ENCODE peak calls at places on chromosomes 7 and 10, in six cellular contexts. F, P, U, A, W and K are unnamed samples.

GRCh38 chr10:1070939-1071338 is 14.8 kb downstream of the WDR37 start:
- DNase-seq in F (no peak), P (peak; percentile 36), U (no peak), A (no peak), W (no peak), K (no peak)

GRCh38 chr7:17274551-17275245 is 23.8 kb upstream of the AHR start:
- DNase-seq in F (no peak), P (peak; percentile 15), U (no peak), A (peak; percentile 84), W (no peak), K (no peak)

GRCh38 chr7:51029586-51030230 is 247.0 kb upstream of the GRB10 start:
- DNase-seq in F (no peak), P (peak; percentile 91), U (peak; percentile 77), A (peak; percentile 78), W (no peak), K (no peak)

GRCh38 chr10:48322017-48322416 is 15.5 kb downstream of the MAPK8 start:
- DNase-seq in F (no peak), P (peak; percentile 21), U (no peak), A (no peak), W (no peak), K (no peak)

GRCh38 chr10:114831186-114831867 is 9.7 kb downstream of the FHIP2A start:
- DNase-seq in F (no peak), P (no peak), U (no peak), A (no peak), W (no peak), K (no peak)

GRCh38 chr7:136348542-136348941 is 371.4 kb upstream of the MTPN start:
- DNase-seq in F (no peak), P (no peak), U (no peak), A (no peak), W (no peak), K (no peak)

GRCh38 chr7:70640266-70640833 is 491.6 kb upstream of the GALNT17 start:
- DNase-seq in F (no peak), P (peak; percentile 64), U (no peak), A (no peak), W (no peak), K (no peak)

GRCh38 chr10:13908475-13908874 is 321.7 kb downstream of the PRPF18 start:
- DNase-seq in F (no peak), P (no peak), U (no peak), A (no peak), W (no peak), K (no peak)

GRCh38 chr10:19931886-19932285 is 115.7 kb downstream of the PLXDC2 start:
- DNase-seq in F (no peak), P (no peak), U (no peak), A (no peak), W (no peak), K (no peak)

GRCh38 chr10:112927980-112928379 is 22.1 kb upstream of the TCF7L2 start:
- DNase-seq in F (no peak), P (no peak), U (no peak), A (no peak), W (no peak), K (no peak)

GRCh38 chr10:5563991-5564536 is 39.3 kb downstream of the CALML3 start:
- DNase-seq in F (no peak), P (peak; percentile 95), U (no peak), A (peak; percentile 51), W (no peak), K (no peak)

GRCh38 chr10:7085913-7086589 is 324.8 kb downstream of the SFMBT2 start:
- DNase-seq in F (no peak), P (peak; percentile 23), U (no peak), A (no peak), W (no peak), K (no peak)

GRCh38 chr7:12458520-12459131 is 55.0 kb upstream of the VWDE start:
- DNase-seq in F (peak; percentile 23), P (peak; percentile 66), U (peak; percentile 39), A (peak; percentile 77), W (peak; percentile 68), K (peak; percentile 80)

GRCh38 chr7:140334341-140335057 is 63.8 kb downstream of the SLC37A3 start:
- DNase-seq in F (no peak), P (no peak), U (no peak), A (no peak), W (no peak), K (no peak)

GRCh38 chr10:33190406-33190805 is 144.1 kb downstream of the NRP1 start:
- DNase-seq in F (no peak), P (peak; percentile 36), U (no peak), A (no peak), W (no peak), K (no peak)

GRCh38 chr7:148773344-148773743 is 74.6 kb downstream of the CUL1 start:
- DNase-seq in F (no peak), P (no peak), U (no peak), A (no peak), W (no peak), K (no peak)

GRCh38 chr7:128882134-128882533 is 19.5 kb downstream of the ATP6V1F start:
- DNase-seq in F (no peak), P (no peak), U (no peak), A (no peak), W (no peak), K (no peak)

GRCh38 chr10:129059977-129060376 is 407.1 kb upstream of the MGMT start:
- DNase-seq in F (no peak), P (no peak), U (no peak), A (no peak), W (no peak), K (no peak)

GRCh38 chr10:71771821-71772617 is 1.3 kb downstream of the VSIR start:
- DNase-seq in F (peak; percentile 79), P (peak; percentile 94), U (peak; percentile 76), A (peak; percentile 73), W (no peak), K (no peak)

GRCh38 chr10:121405953-121406352 is 192.3 kb downstream of the FGFR2 start:
- DNase-seq in F (no peak), P (no peak), U (no peak), A (no peak), W (no peak), K (no peak)

GRCh38 chr7:153188630-153189029 is 429.1 kb downstream of the ACTR3B start:
- DNase-seq in F (no peak), P (no peak), U (no peak), A (no peak), W (no peak), K (peak; percentile 70)

GRCh38 chr7:107564553-107565298 is 955 bp downstream of the DUS4L start:
- DNase-seq in F (peak; percentile 32), P (peak; percentile 91), U (peak; percentile 81), A (peak; percentile 86), W (no peak), K (peak; percentile 65)

GRCh38 chr10:78812571-78813318 is 256.0 kb upstream of the ZMIZ1 start:
- DNase-seq in F (no peak), P (no peak), U (no peak), A (no peak), W (no peak), K (no peak)

GRCh38 chr10:110919971-110920881 is 822 bp downstream of the SHOC2 start:
- DNase-seq in F (no peak), P (peak; percentile 63), U (no peak), A (peak; percentile 21), W (peak; percentile 25), K (peak; percentile 98)

GRCh38 chr7:3157541-3158287 is 114.0 kb upstream of the CARD11 start:
- DNase-seq in F (no peak), P (peak; percentile 34), U (no peak), A (no peak), W (no peak), K (no peak)

GRCh38 chr7:77542399-77542798 is 5.3 kb downstream of the PTPN12 start:
- DNase-seq in F (no peak), P (peak; percentile 64), U (peak; percentile 60), A (peak; percentile 36), W (no peak), K (no peak)
- H3K4me3 ChIP-seq in F (no peak overlapping the region), P (peak overlapping the region; percentile 31), U (no peak overlapping the region), A (no peak overlapping the region), W (no peak overlapping the region), K (no peak overlapping the region)

GRCh38 chr7:133851416-133851815 is 275.7 kb upstream of the LRGUK start:
- DNase-seq in F (no peak), P (peak; percentile 6), U (no peak), A (peak; percentile 17), W (no peak), K (no peak)

GRCh38 chr7:133858311-133858710 is 268.8 kb upstream of the LRGUK start:
- DNase-seq in F (no peak), P (no peak), U (no peak), A (no peak), W (no peak), K (no peak)

GRCh38 chr7:133853706-133854276 is 273.3 kb upstream of the LRGUK start:
- DNase-seq in F (peak; percentile 54), P (peak; percentile 87), U (peak; percentile 87), A (peak; percentile 92), W (peak; percentile 72), K (peak; percentile 78)

GRCh38 chr7:133857376-133858119 is 269.6 kb upstream of the LRGUK start:
- DNase-seq in F (no peak), P (no peak), U (no peak), A (no peak), W (no peak), K (no peak)

DNA sequence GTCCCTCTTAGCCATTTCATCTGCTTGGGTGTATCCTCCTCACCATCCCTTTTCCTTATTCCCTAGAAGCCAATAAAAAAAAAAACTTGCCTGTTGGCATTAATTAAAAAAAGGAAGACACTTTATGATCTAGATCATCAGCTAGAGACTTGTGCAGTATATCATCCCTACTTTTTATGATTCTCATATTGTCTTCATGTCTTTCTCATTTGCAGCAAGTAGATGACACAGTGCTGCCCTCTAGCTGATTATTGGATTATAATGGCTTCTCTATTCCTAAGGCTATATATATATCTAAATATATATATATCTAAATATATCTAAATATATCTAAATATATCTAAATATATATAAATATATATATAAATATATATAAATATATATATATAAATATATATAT is 272.4 kb upstream of the LRGUK start:
- DNase-seq in F (peak; percentile 8), P (peak; percentile 68), U (no peak), A (peak; percentile 69), W (peak; percentile 68), K (peak; percentile 76)
- H3K9me2 ChIP-seq in F (no peaks in the 10 kb centered on the region), P (no peaks in the 10 kb centered on the region), U (no peaks in the 10 kb centered on the region), A (no peaks in the 10 kb centered on the region), W (no peaks in the 10 kb centered on the region), K (no peaks in the 10 kb centered on the region)

DNA sequence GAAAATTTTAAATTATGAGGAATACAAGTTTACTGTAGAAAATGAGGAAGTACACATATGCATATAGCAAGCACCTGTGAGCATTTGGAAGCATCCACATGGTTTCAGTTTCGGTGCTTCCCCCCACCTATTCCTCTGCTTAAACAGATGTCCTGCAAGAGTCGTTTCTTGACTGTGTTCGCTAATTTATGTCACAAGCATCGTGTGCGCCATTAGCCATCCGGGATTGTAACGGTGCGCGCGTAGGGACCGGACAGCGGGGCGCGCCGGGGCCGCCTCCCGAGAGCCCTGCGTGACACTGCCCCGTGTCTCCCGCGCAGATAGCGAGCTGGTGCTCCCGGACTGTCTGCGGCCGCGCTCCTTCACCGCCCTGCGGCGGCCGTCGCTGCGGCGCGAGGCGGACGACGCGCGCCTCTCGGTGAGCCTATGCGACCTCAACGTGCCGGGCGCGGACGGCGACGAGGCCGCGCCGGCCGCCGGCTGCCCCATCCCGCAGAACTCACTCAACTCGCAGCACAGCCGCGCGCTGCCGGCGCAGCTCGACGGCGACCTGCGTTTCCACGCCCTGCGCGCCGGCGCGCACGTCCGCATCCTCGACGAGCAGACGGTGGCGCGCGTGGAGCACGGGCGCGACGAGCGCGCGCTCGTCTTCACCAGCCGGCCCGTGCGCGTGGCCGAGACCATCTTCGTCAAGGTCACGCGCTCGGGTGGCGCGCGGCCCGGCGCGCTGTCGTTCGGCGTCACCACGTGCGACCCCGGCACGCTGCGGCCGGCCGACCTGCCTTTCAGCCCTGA is 90.9 kb downstream of the NEURL1 start:
- DNase-seq in F (no peak), P (peak; percentile 83), U (no peak), A (no peak), W (no peak), K (no peak)
- H3K4me3 ChIP-seq in F (no peak overlapping the region), P (peak overlapping the region; percentile 69), U (no peak overlapping the region), A (no peak overlapping the region), W (no peak overlapping the region), K (no peak overlapping the region)

GRCh38 chr7:54712777-54713176 is 46.2 kb downstream of the SEC61G start:
- DNase-seq in F (no peak), P (no peak), U (no peak), A (no peak), W (no peak), K (no peak)
- H3K9me2 ChIP-seq in F (no peaks in the 10 kb centered on the region), P (no peaks in the 10 kb centered on the region), U (no peaks in the 10 kb centered on the region), A (no peaks in the 10 kb centered on the region), W (no peaks in the 10 kb centered on the region), K (no peaks in the 10 kb centered on the region)